ENCODE peak calls at places on chromosomes 2 and 18, in four cellular contexts. One of them, this sample, is unnamed.

GRCh38 chr18:62781893-62782292 is 66.6 kb downstream of the PHLPP1 start:
- DNase-seq in colonic mucosa: no peak
- DNase-seq in cardiac muscle cell: peak; percentile 79
- DNase-seq in adrenal gland: peak; percentile 79
- DNase-seq in this sample: peak; percentile 92

GRCh38 chr2:6952116-6952515 is 34.9 kb downstream of the RNF144A start:
- DNase-seq in colonic mucosa: no peak
- DNase-seq in cardiac muscle cell: no peak
- DNase-seq in adrenal gland: no peak
- DNase-seq in this sample: no peak

GRCh38 chr2:127107622-127107999 is 657 bp upstream of the BIN1 start:
- DNase-seq in colonic mucosa: peak; percentile 53
- DNase-seq in cardiac muscle cell: peak; percentile 37
- DNase-seq in adrenal gland: no peak
- DNase-seq in this sample: peak; percentile 38

GRCh38 chr18:75066936-75067335 is 142.0 kb downstream of the PTGR3 start:
- DNase-seq in colonic mucosa: no peak
- DNase-seq in cardiac muscle cell: no peak
- DNase-seq in adrenal gland: peak; percentile 11
- DNase-seq in this sample: no peak

GRCh38 chr2:158179660-158180059 is 78.0 kb downstream of the UPP2 start:
- DNase-seq in colonic mucosa: no peak
- DNase-seq in cardiac muscle cell: peak; percentile 46
- DNase-seq in adrenal gland: no peak
- DNase-seq in this sample: peak; percentile 48

GRCh38 chr2:133948610-133949290 is 305.1 kb upstream of the MGAT5 start:
- DNase-seq in colonic mucosa: no peak
- DNase-seq in cardiac muscle cell: no peak
- DNase-seq in adrenal gland: no peak
- DNase-seq in this sample: no peak

GRCh38 chr18:11366410-11366809 is 217.0 kb upstream of the PIEZO2 start:
- DNase-seq in colonic mucosa: no peak
- DNase-seq in cardiac muscle cell: no peak
- DNase-seq in adrenal gland: peak; percentile 13
- DNase-seq in this sample: peak; percentile 3

GRCh38 chr2:190415794-190416729 is 7.9 kb downstream of the MFSD6 start:
- DNase-seq in colonic mucosa: no peak
- DNase-seq in cardiac muscle cell: no peak
- DNase-seq in adrenal gland: no peak
- DNase-seq in this sample: no peak

GRCh38 chr2:118102433-118103082 is 14.3 kb downstream of the INSIG2 start:
- DNase-seq in colonic mucosa: no peak
- DNase-seq in cardiac muscle cell: no peak
- DNase-seq in adrenal gland: no peak
- DNase-seq in this sample: peak; percentile 12

GRCh38 chr2:7191927-7192326 is 274.7 kb downstream of the RNF144A start:
- DNase-seq in colonic mucosa: no peak
- DNase-seq in cardiac muscle cell: peak; percentile 84
- DNase-seq in adrenal gland: no peak
- DNase-seq in this sample: peak; percentile 74

GRCh38 chr2:47501374-47502200 is 98.6 kb downstream of the MSH2 start:
- DNase-seq in colonic mucosa: no peak
- DNase-seq in cardiac muscle cell: peak; percentile 47
- DNase-seq in adrenal gland: no peak
- DNase-seq in this sample: peak; percentile 63

GRCh38 chr18:62710417-62710816 is 4.9 kb upstream of the PHLPP1 start:
- DNase-seq in colonic mucosa: no peak
- DNase-seq in cardiac muscle cell: no peak
- DNase-seq in adrenal gland: no peak
- DNase-seq in this sample: no peak

GRCh38 chr2:119283873-119284331 is 60.3 kb downstream of the STEAP3 start:
- DNase-seq in colonic mucosa: no peak
- DNase-seq in cardiac muscle cell: peak; percentile 61
- DNase-seq in adrenal gland: peak; percentile 75
- DNase-seq in this sample: peak; percentile 12

GRCh38 chr2:239873656-239874635 is 151.2 kb downstream of the NDUFA10 start:
- DNase-seq in colonic mucosa: peak; percentile 4
- DNase-seq in cardiac muscle cell: no peak
- DNase-seq in adrenal gland: no peak
- DNase-seq in this sample: no peak

GRCh38 chr2:109609352-109610024 is 4.3 kb downstream of the SEPTIN10 start:
- DNase-seq in colonic mucosa: no peak
- DNase-seq in cardiac muscle cell: peak; percentile 70
- DNase-seq in adrenal gland: no peak
- DNase-seq in this sample: peak; percentile 74

GRCh38 chr2:156841321-156841720 is 405.1 kb downstream of the GPD2 start:
- DNase-seq in colonic mucosa: no peak
- DNase-seq in cardiac muscle cell: no peak
- DNase-seq in adrenal gland: no peak
- DNase-seq in this sample: no peak

GRCh38 chr2:96522304-96523203 is 14.0 kb upstream of the ARID5A start:
- DNase-seq in colonic mucosa: no peak
- DNase-seq in cardiac muscle cell: no peak
- DNase-seq in adrenal gland: no peak
- DNase-seq in this sample: no peak

GRCh38 chr18:58363767-58364540 is 264.9 kb downstream of the ALPK2 start:
- DNase-seq in colonic mucosa: no peak
- DNase-seq in cardiac muscle cell: peak; percentile 19
- DNase-seq in adrenal gland: no peak
- DNase-seq in this sample: peak; percentile 39

GRCh38 chr2:241479026-241479898 is 29.1 kb downstream of the STK25 start:
- DNase-seq in colonic mucosa: no peak
- DNase-seq in cardiac muscle cell: no peak
- DNase-seq in adrenal gland: peak; percentile 70
- DNase-seq in this sample: no peak

GRCh38 chr2:159124441-159124911 is 156.0 kb downstream of the TANC1 start:
- DNase-seq in colonic mucosa: peak; percentile 49
- DNase-seq in cardiac muscle cell: peak; percentile 93
- DNase-seq in adrenal gland: peak; percentile 87
- DNase-seq in this sample: peak; percentile 93

GRCh38 chr18:11994346-11994707 is 13.0 kb downstream of the IMPA2 start:
- DNase-seq in colonic mucosa: peak; percentile 71
- DNase-seq in cardiac muscle cell: peak; percentile 77
- DNase-seq in adrenal gland: no peak
- DNase-seq in this sample: peak; percentile 88

GRCh38 chr2:96267159-96267971 is 1.3 kb downstream of the CIAO1 start:
- DNase-seq in colonic mucosa: peak; percentile 34
- DNase-seq in cardiac muscle cell: peak; percentile 28
- DNase-seq in adrenal gland: peak; percentile 51
- DNase-seq in this sample: peak; percentile 50

GRCh38 chr2:46304635-46305034 is 7.4 kb downstream of the EPAS1 start:
- DNase-seq in colonic mucosa: no peak
- DNase-seq in cardiac muscle cell: no peak
- DNase-seq in adrenal gland: no peak
- DNase-seq in this sample: no peak

GRCh38 chr2:215141706-215142105 is 3.3 kb upstream of the ABCA12 start:
- DNase-seq in colonic mucosa: no peak
- DNase-seq in cardiac muscle cell: no peak
- DNase-seq in adrenal gland: no peak
- DNase-seq in this sample: no peak

GRCh38 chr18:3041857-3042256 is 28.9 kb upstream of the LPIN2 start:
- DNase-seq in colonic mucosa: no peak
- DNase-seq in cardiac muscle cell: no peak
- DNase-seq in adrenal gland: no peak
- DNase-seq in this sample: no peak

GRCh38 chr18:21361297-21361880 is 119.4 kb downstream of the GREB1L start:
- DNase-seq in colonic mucosa: no peak
- DNase-seq in cardiac muscle cell: no peak
- DNase-seq in adrenal gland: no peak
- DNase-seq in this sample: no peak

GRCh38 chr2:121099329-121100318 is 185.4 kb downstream of the TFCP2L1 start:
- DNase-seq in colonic mucosa: peak; percentile 50
- DNase-seq in cardiac muscle cell: no peak
- DNase-seq in adrenal gland: peak; percentile 36
- DNase-seq in this sample: no peak

GRCh38 chr18:44792456-44793080 is 111.9 kb downstream of the SETBP1 start:
- DNase-seq in colonic mucosa: no peak
- DNase-seq in cardiac muscle cell: peak; percentile 23
- DNase-seq in adrenal gland: no peak
- DNase-seq in this sample: peak; percentile 17

GRCh38 chr2:217444509-217444908 is 558.3 kb downstream of the TNS1 start:
- DNase-seq in colonic mucosa: no peak
- DNase-seq in cardiac muscle cell: no peak
- DNase-seq in adrenal gland: no peak
- DNase-seq in this sample: no peak

GRCh38 chr2:172985139-172985874 is 90.3 kb upstream of the MAP3K20 start:
- DNase-seq in colonic mucosa: no peak
- DNase-seq in cardiac muscle cell: no peak
- DNase-seq in adrenal gland: peak; percentile 75
- DNase-seq in this sample: no peak

GRCh38 chr2:213157242-213157641 is 5.8 kb upstream of the IKZF2 start:
- DNase-seq in colonic mucosa: no peak
- DNase-seq in cardiac muscle cell: no peak
- DNase-seq in adrenal gland: no peak
- DNase-seq in this sample: no peak

GRCh38 chr2:237968048-237968862 is 1.4 kb downstream of the UBE2F start:
- DNase-seq in colonic mucosa: peak; percentile 60
- DNase-seq in cardiac muscle cell: peak; percentile 77
- DNase-seq in adrenal gland: peak; percentile 53
- DNase-seq in this sample: peak; percentile 81
- H3K4me3 ChIP-seq in colonic mucosa: peak overlapping the region; percentile 74
- H3K4me3 ChIP-seq in cardiac muscle cell: peak overlapping the region; percentile 91
- H3K4me3 ChIP-seq in adrenal gland: no peak overlapping the region
- H3K4me3 ChIP-seq in this sample: peak overlapping the region; percentile 76

DNA sequence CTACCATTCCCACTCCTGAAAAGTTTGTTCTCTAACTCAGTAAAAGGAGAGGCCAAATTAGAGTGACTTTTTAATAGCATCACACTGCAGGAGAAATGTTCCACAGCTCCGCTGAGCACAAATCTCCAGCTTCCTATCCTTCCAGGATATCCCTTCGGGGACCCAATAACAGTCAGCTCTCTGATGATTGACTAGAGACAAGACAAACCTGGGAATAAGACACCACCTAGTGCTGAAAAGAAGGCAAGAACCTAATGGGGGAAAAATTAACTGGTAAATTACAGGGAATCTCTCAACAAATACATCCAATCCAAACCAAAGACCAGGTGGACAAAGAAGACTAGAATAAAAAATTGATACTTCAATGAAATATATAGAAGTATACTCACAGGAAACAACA is 977.1 kb upstream of the SOX11 start:
- DNase-seq in colonic mucosa: no peak
- DNase-seq in cardiac muscle cell: no peak
- DNase-seq in adrenal gland: no peak
- DNase-seq in this sample: no peak
- TF ChIP-seq CTCF in colonic mucosa: no peak
- TF ChIP-seq CTCF in cardiac muscle cell: no peak
- TF ChIP-seq CTCF in adrenal gland: no peak
- TF ChIP-seq CTCF in this sample: no peak

DNA sequence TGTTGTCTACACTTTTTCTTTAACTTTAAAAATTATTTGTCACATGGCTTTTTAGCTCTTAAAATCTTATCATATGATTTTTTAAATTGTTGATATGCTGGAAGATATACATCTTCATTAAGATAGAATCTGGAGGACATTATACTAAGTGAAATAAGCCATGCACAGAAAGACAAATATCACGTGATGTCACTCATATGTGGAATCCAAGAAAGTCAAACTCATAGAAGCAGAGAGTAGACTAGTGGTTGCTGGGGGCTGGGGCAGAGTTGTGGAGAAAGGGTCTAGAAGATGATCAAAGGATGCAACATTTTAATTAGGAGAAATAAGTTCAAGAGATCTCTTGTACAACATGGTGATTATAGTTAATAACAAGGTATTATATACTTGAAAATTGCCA is 280.9 kb downstream of the GULP1 start:
- DNase-seq in colonic mucosa: no peak
- DNase-seq in cardiac muscle cell: no peak
- DNase-seq in adrenal gland: no peak
- DNase-seq in this sample: no peak
- H3K4me3 ChIP-seq in colonic mucosa: no peak overlapping the region
- H3K4me3 ChIP-seq in cardiac muscle cell: no peak overlapping the region
- H3K4me3 ChIP-seq in adrenal gland: no peak overlapping the region
- H3K4me3 ChIP-seq in this sample: no peak overlapping the region

DNA sequence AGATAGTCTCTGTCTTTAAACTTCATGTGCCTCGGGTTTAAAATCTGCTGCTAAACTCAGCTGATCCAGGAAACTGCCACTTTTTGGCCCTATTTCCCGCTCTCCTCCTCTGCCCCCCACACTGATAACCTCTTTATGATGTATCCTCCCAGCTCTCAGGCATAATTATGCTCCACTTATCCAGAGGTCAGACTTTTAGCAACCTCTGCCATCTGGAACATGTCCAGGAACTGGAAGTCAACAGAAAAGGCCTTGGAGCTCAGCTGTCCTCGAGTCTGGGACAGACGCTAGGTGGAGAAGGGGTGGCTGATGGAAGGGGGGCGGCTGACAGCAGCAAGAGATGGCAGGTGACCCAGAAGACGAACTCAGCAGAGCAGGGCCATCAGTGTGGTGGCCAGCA is 41.2 kb downstream of the ASAP2 start:
- DNase-seq in colonic mucosa: peak; percentile 80
- DNase-seq in cardiac muscle cell: peak; percentile 37
- DNase-seq in adrenal gland: peak; percentile 78
- DNase-seq in this sample: no peak
- TF ChIP-seq CTCF in colonic mucosa: no peak
- TF ChIP-seq CTCF in cardiac muscle cell: no peak
- TF ChIP-seq CTCF in adrenal gland: no peak
- TF ChIP-seq CTCF in this sample: no peak

This sample was measured in fibroblast of pulmonary artery.